ENCODE peak calls at places on chromosomes 16 and 17, in seven cellular contexts. One of them, this sample, is unnamed.

GRCh38 chr17:58520843-58521430 is 6.5 kb upstream of the MTMR4 start:
- DNase-seq in stomach: no peak
- DNase-seq in PC-9: no peak
- DNase-seq in suprapubic skin: no peak
- DNase-seq in body of pancreas: peak
- DNase-seq in upper lobe of right lung: no peak
- DNase-seq in fibroblast of pulmonary artery: peak
- DNase-seq in this sample: peak

GRCh38 chr17:67557921-67558320 is 159.8 kb upstream of the NOL11 start:
- DNase-seq in body of pancreas: no peak
- DNase-seq in PC-9: no peak
- DNase-seq in fibroblast of pulmonary artery: peak
- DNase-seq in suprapubic skin: no peak
- DNase-seq in stomach: no peak
- DNase-seq in upper lobe of right lung: no peak
- DNase-seq in this sample: peak

GRCh38 chr16:17367034-17367433 is 103.7 kb downstream of the XYLT1 start:
- DNase-seq in fibroblast of pulmonary artery: no peak
- DNase-seq in PC-9: no peak
- DNase-seq in stomach: no peak
- DNase-seq in upper lobe of right lung: no peak
- DNase-seq in body of pancreas: no peak
- DNase-seq in suprapubic skin: no peak
- DNase-seq in this sample: no peak

GRCh38 chr16:9666834-9667480 is 515.3 kb downstream of the GRIN2A start:
- DNase-seq in body of pancreas: no peak
- DNase-seq in stomach: no peak
- DNase-seq in fibroblast of pulmonary artery: no peak
- DNase-seq in upper lobe of right lung: no peak
- DNase-seq in PC-9: no peak
- DNase-seq in suprapubic skin: no peak
- DNase-seq in this sample: no peak

GRCh38 chr17:9878791-9879525 is 26.1 kb downstream of the RCVRN start:
- DNase-seq in fibroblast of pulmonary artery: no peak
- DNase-seq in upper lobe of right lung: no peak
- DNase-seq in body of pancreas: no peak
- DNase-seq in suprapubic skin: no peak
- DNase-seq in PC-9: no peak
- DNase-seq in stomach: no peak
- DNase-seq in this sample: peak

GRCh38 chr16:68064791-68065365 is 20.3 kb upstream of the NFATC3 start:
- DNase-seq in stomach: peak
- DNase-seq in suprapubic skin: peak
- DNase-seq in fibroblast of pulmonary artery: peak
- DNase-seq in upper lobe of right lung: peak
- DNase-seq in body of pancreas: peak
- DNase-seq in PC-9: peak
- DNase-seq in this sample: peak

GRCh38 chr17:58452738-58453137 is 35.4 kb upstream of the RNF43 start:
- DNase-seq in body of pancreas: no peak
- DNase-seq in PC-9: no peak
- DNase-seq in stomach: no peak
- DNase-seq in fibroblast of pulmonary artery: no peak
- DNase-seq in suprapubic skin: no peak
- DNase-seq in upper lobe of right lung: no peak
- DNase-seq in this sample: peak

GRCh38 chr16:67357561-67357960 is 30.9 kb downstream of the LRRC36 start:
- DNase-seq in suprapubic skin: no peak
- DNase-seq in upper lobe of right lung: no peak
- DNase-seq in PC-9: no peak
- DNase-seq in fibroblast of pulmonary artery: no peak
- DNase-seq in stomach: no peak
- DNase-seq in body of pancreas: no peak
- DNase-seq in this sample: no peak

GRCh38 chr17:5788266-5788900 is 204.1 kb upstream of the NLRP1 start:
- DNase-seq in stomach: no peak
- DNase-seq in PC-9: no peak
- DNase-seq in body of pancreas: no peak
- DNase-seq in fibroblast of pulmonary artery: no peak
- DNase-seq in upper lobe of right lung: no peak
- DNase-seq in suprapubic skin: no peak
- DNase-seq in this sample: no peak

GRCh38 chr17:63289931-63290330 is 156.2 kb downstream of the CYB561 start:
- DNase-seq in fibroblast of pulmonary artery: no peak
- DNase-seq in upper lobe of right lung: no peak
- DNase-seq in body of pancreas: no peak
- DNase-seq in suprapubic skin: no peak
- DNase-seq in stomach: no peak
- DNase-seq in PC-9: no peak
- DNase-seq in this sample: no peak

GRCh38 chr16:64362193-64362592 is 759.7 kb downstream of the CDH11 start:
- DNase-seq in body of pancreas: no peak
- DNase-seq in upper lobe of right lung: no peak
- DNase-seq in PC-9: no peak
- DNase-seq in stomach: no peak
- DNase-seq in suprapubic skin: no peak
- DNase-seq in fibroblast of pulmonary artery: peak
- DNase-seq in this sample: peak

GRCh38 chr17:77253611-77254051 is 112.9 kb downstream of the SEC14L1 start:
- DNase-seq in fibroblast of pulmonary artery: peak
- DNase-seq in body of pancreas: no peak
- DNase-seq in PC-9: peak
- DNase-seq in upper lobe of right lung: peak
- DNase-seq in suprapubic skin: no peak
- DNase-seq in stomach: no peak
- DNase-seq in this sample: peak

GRCh38 chr17:32007463-32008298 is 498 bp downstream of the LRRC37B start:
- DNase-seq in fibroblast of pulmonary artery: peak
- DNase-seq in body of pancreas: peak
- DNase-seq in PC-9: peak
- DNase-seq in suprapubic skin: peak
- DNase-seq in stomach: no peak
- DNase-seq in upper lobe of right lung: peak
- DNase-seq in this sample: peak

GRCh38 chr17:36149296-36149820 is 27.1 kb downstream of the TBC1D3B start:
- DNase-seq in fibroblast of pulmonary artery: peak
- DNase-seq in PC-9: no peak
- DNase-seq in stomach: no peak
- DNase-seq in body of pancreas: peak
- DNase-seq in upper lobe of right lung: no peak
- DNase-seq in suprapubic skin: no peak
- DNase-seq in this sample: peak

GRCh38 chr17:58531661-58532554 is 17.5 kb upstream of the MTMR4 start:
- DNase-seq in fibroblast of pulmonary artery: peak
- DNase-seq in upper lobe of right lung: peak
- DNase-seq in PC-9: peak
- DNase-seq in suprapubic skin: no peak
- DNase-seq in body of pancreas: peak
- DNase-seq in stomach: peak
- DNase-seq in this sample: peak

GRCh38 chr16:28320741-28321140 is 28.4 kb downstream of the SBK1 start:
- DNase-seq in suprapubic skin: no peak
- DNase-seq in PC-9: no peak
- DNase-seq in fibroblast of pulmonary artery: no peak
- DNase-seq in body of pancreas: no peak
- DNase-seq in stomach: no peak
- DNase-seq in upper lobe of right lung: no peak
- DNase-seq in this sample: no peak

GRCh38 chr17:14749269-14749668 is 448.4 kb downstream of the HS3ST3B1 start:
- DNase-seq in stomach: no peak
- DNase-seq in body of pancreas: no peak
- DNase-seq in upper lobe of right lung: no peak
- DNase-seq in fibroblast of pulmonary artery: no peak
- DNase-seq in suprapubic skin: no peak
- DNase-seq in PC-9: no peak
- DNase-seq in this sample: no peak

GRCh38 chr17:28481081-28481571 is 7.7 kb downstream of the SLC13A2 start:
- DNase-seq in PC-9: no peak
- DNase-seq in stomach: no peak
- DNase-seq in suprapubic skin: no peak
- DNase-seq in fibroblast of pulmonary artery: no peak
- DNase-seq in upper lobe of right lung: peak
- DNase-seq in body of pancreas: no peak
- DNase-seq in this sample: no peak

GRCh38 chr16:4316103-4316731 is 350 bp downstream of the GLIS2 start:
- DNase-seq in body of pancreas: no peak
- DNase-seq in fibroblast of pulmonary artery: no peak
- DNase-seq in upper lobe of right lung: peak
- DNase-seq in PC-9: peak
- DNase-seq in suprapubic skin: no peak
- DNase-seq in stomach: no peak
- DNase-seq in this sample: no peak

GRCh38 chr17:77471984-77472836 is 331.4 kb downstream of the SEC14L1 start:
- DNase-seq in fibroblast of pulmonary artery: peak
- DNase-seq in body of pancreas: no peak
- DNase-seq in upper lobe of right lung: peak
- DNase-seq in suprapubic skin: no peak
- DNase-seq in stomach: peak
- DNase-seq in PC-9: peak
- DNase-seq in this sample: peak

GRCh38 chr17:28327709-28328108 is 7.6 kb downstream of the IFT20 start:
- DNase-seq in stomach: no peak
- DNase-seq in PC-9: no peak
- DNase-seq in upper lobe of right lung: no peak
- DNase-seq in body of pancreas: no peak
- DNase-seq in fibroblast of pulmonary artery: no peak
- DNase-seq in suprapubic skin: no peak
- DNase-seq in this sample: peak

GRCh38 chr16:72995151-72995881 is 52.6 kb downstream of the ZFHX3 start:
- DNase-seq in suprapubic skin: no peak
- DNase-seq in PC-9: no peak
- DNase-seq in fibroblast of pulmonary artery: no peak
- DNase-seq in body of pancreas: no peak
- DNase-seq in stomach: no peak
- DNase-seq in upper lobe of right lung: no peak
- DNase-seq in this sample: no peak

GRCh38 chr17:75998327-75998795 is 2.3 kb upstream of the CDK3 start:
- DNase-seq in stomach: no peak
- DNase-seq in PC-9: peak
- DNase-seq in upper lobe of right lung: no peak
- DNase-seq in body of pancreas: no peak
- DNase-seq in fibroblast of pulmonary artery: no peak
- DNase-seq in suprapubic skin: no peak
- DNase-seq in this sample: no peak

GRCh38 chr16:11602321-11602720 is 15.6 kb upstream of the LITAF start:
- DNase-seq in stomach: no peak
- DNase-seq in upper lobe of right lung: peak
- DNase-seq in body of pancreas: no peak
- DNase-seq in fibroblast of pulmonary artery: no peak
- DNase-seq in PC-9: no peak
- DNase-seq in suprapubic skin: no peak
- DNase-seq in this sample: no peak

GRCh38 chr17:79789943-79790804 is 6.7 kb downstream of the CBX8 start:
- DNase-seq in suprapubic skin: no peak
- DNase-seq in PC-9: peak
- DNase-seq in fibroblast of pulmonary artery: no peak
- DNase-seq in stomach: no peak
- DNase-seq in body of pancreas: peak
- DNase-seq in upper lobe of right lung: peak
- DNase-seq in this sample: peak

GRCh38 chr17:60134396-60135159 is 15.2 kb upstream of the CA4 start:
- DNase-seq in PC-9: no peak
- DNase-seq in fibroblast of pulmonary artery: peak
- DNase-seq in stomach: peak
- DNase-seq in suprapubic skin: peak
- DNase-seq in body of pancreas: peak
- DNase-seq in upper lobe of right lung: peak
- DNase-seq in this sample: peak

GRCh38 chr17:13462161-13462560 is 139.6 kb downstream of the HS3ST3A1 start:
- DNase-seq in PC-9: no peak
- DNase-seq in fibroblast of pulmonary artery: no peak
- DNase-seq in body of pancreas: no peak
- DNase-seq in suprapubic skin: no peak
- DNase-seq in stomach: no peak
- DNase-seq in upper lobe of right lung: no peak
- DNase-seq in this sample: peak

GRCh38 chr17:76546556-76547182 is 6.8 kb downstream of the PRCD start:
- DNase-seq in suprapubic skin: no peak
- DNase-seq in fibroblast of pulmonary artery: peak
- DNase-seq in PC-9: no peak
- DNase-seq in upper lobe of right lung: no peak
- DNase-seq in body of pancreas: peak
- DNase-seq in stomach: peak
- DNase-seq in this sample: peak

DNA sequence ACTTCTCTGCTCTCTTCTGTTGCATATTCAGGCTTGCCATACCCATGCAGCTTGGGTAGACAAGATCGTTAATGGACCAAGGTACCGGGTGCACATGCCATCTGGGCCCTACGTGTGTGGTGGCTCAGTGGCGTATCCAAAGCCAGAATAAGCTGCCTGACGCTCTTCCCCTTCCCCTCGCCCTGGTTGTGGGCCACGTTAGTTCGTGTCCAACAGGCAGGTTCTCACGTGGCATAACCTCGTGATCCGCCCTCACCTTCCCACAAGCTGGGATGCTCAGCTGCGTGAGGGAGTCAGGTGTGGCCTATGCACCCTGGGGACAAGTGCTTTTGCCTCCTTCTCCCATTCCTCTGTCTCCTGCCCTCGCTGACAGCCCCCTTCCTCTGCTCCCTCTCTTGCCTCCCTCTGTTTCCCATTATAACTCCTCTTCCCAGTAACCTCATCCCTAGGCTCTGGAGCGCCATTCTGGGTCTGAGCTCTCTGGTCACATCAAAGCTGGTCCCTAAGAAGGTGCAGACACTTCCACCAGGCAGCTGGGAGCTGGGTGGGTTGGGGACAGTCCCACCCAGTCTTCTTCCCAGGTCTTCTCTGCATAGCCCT is 77.6 kb downstream of the PLD6 start:
- DNase-seq in suprapubic skin: no peak
- DNase-seq in PC-9: no peak
- DNase-seq in stomach: no peak
- DNase-seq in fibroblast of pulmonary artery: no peak
- DNase-seq in upper lobe of right lung: no peak
- DNase-seq in body of pancreas: no peak
- DNase-seq in this sample: no peak
- H3K4me3 ChIP-seq in suprapubic skin: no peak
- H3K4me3 ChIP-seq in PC-9: no peak
- H3K4me3 ChIP-seq in stomach: no peak
- H3K4me3 ChIP-seq in fibroblast of pulmonary artery: no peak
- H3K4me3 ChIP-seq in upper lobe of right lung: no peak
- H3K4me3 ChIP-seq in body of pancreas: no peak
- H3K4me3 ChIP-seq in this sample: no peak

GRCh38 chr16:85334718-85335583 is 222.7 kb upstream of the CIBAR2 start:
- DNase-seq in fibroblast of pulmonary artery: no peak
- DNase-seq in suprapubic skin: no peak
- DNase-seq in PC-9: peak
- DNase-seq in upper lobe of right lung: no peak
- DNase-seq in body of pancreas: peak
- DNase-seq in stomach: peak
- DNase-seq in this sample: peak
- H3K4me3 ChIP-seq in fibroblast of pulmonary artery: no peak
- H3K4me3 ChIP-seq in suprapubic skin: peak
- H3K4me3 ChIP-seq in PC-9: peak
- H3K4me3 ChIP-seq in upper lobe of right lung: peak
- H3K4me3 ChIP-seq in body of pancreas: no peak
- H3K4me3 ChIP-seq in stomach: no peak
- H3K4me3 ChIP-seq in this sample: peak

GRCh38 chr17:39092672-39093250 is 58.7 kb downstream of the PLXDC1 start:
- DNase-seq in suprapubic skin: no peak
- DNase-seq in PC-9: no peak
- DNase-seq in fibroblast of pulmonary artery: no peak
- DNase-seq in body of pancreas: no peak
- DNase-seq in stomach: no peak
- DNase-seq in upper lobe of right lung: no peak
- DNase-seq in this sample: peak
- H3K4me3 ChIP-seq in suprapubic skin: no peak
- H3K4me3 ChIP-seq in PC-9: no peak
- H3K4me3 ChIP-seq in fibroblast of pulmonary artery: no peak
- H3K4me3 ChIP-seq in body of pancreas: no peak
- H3K4me3 ChIP-seq in stomach: no peak
- H3K4me3 ChIP-seq in upper lobe of right lung: no peak
- H3K4me3 ChIP-seq in this sample: no peak

GRCh38 chr16:13956635-13957196 is 36.8 kb downstream of the ERCC4 start:
- DNase-seq in PC-9: no peak
- DNase-seq in stomach: no peak
- DNase-seq in upper lobe of right lung: no peak
- DNase-seq in suprapubic skin: no peak
- DNase-seq in body of pancreas: no peak
- DNase-seq in fibroblast of pulmonary artery: no peak
- DNase-seq in this sample: no peak
- H3K4me3 ChIP-seq in PC-9: peak
- H3K4me3 ChIP-seq in stomach: peak
- H3K4me3 ChIP-seq in upper lobe of right lung: peak
- H3K4me3 ChIP-seq in suprapubic skin: peak
- H3K4me3 ChIP-seq in body of pancreas: no peak
- H3K4me3 ChIP-seq in fibroblast of pulmonary artery: peak
- H3K4me3 ChIP-seq in this sample: no peak